ENCODE peak calls at places on chromosomes 1 and 21, in five cellular contexts. I is K562, A is upper lobe of left lung, K is GM12878, X is A549. V is an unnamed sample. For H3K4me1, the result is how much of the 10 kb centered on the place peaks cover.

GRCh38 chr1:154902920-154903566 is 33.0 kb upstream of the KCNN3 start:
- ATAC-seq in I (no peak), A (no peak), K (no peak), X (no peak), V (no peak)

GRCh38 chr21:44093761-44094160 is 13.4 kb upstream of the PWP2 start:
- ATAC-seq in I (no peak), A (no peak), K (no peak), X (no peak), V (no peak)

GRCh38 chr1:107762751-107763390 is 202.1 kb downstream of the VAV3 start:
- ATAC-seq in I (no peak), A (no peak), K (no peak), X (no peak), V (no peak)

GRCh38 chr1:43337588-43337987 is at the start of gene MPL:
- ATAC-seq in I (no peak), A (no peak), K (no peak), X (no peak), V (no peak)

GRCh38 chr1:165161130-165161529 is 195.4 kb downstream of the LMX1A start:
- ATAC-seq in I (no peak), A (no peak), K (no peak), X (no peak), V (no peak)

GRCh38 chr1:2084306-2084705 is 34.1 kb downstream of the PRKCZ start:
- ATAC-seq in I (no peak), A (no peak), K (no peak), X (no peak), V (no peak)

GRCh38 chr1:29171089-29171488 is 10.6 kb downstream of the SRSF4 start:
- ATAC-seq in I (peak), A (no peak), K (peak), X (no peak), V (no peak)

GRCh38 chr1:234589854-234590620 is 19.9 kb downstream of the IRF2BP2 start:
- ATAC-seq in I (no peak), A (no peak), K (no peak), X (no peak), V (peak)

GRCh38 chr1:112319371-112320034 is 76.5 kb upstream of the CTTNBP2NL start:
- ATAC-seq in I (peak), A (no peak), K (no peak), X (no peak), V (no peak)

GRCh38 chr1:227899141-227899819 is 48.5 kb downstream of the WNT9A start:
- ATAC-seq in I (no peak), A (no peak), K (no peak), X (peak), V (no peak)

GRCh38 chr1:197985340-197985739 is 68.2 kb downstream of the LHX9 start:
- ATAC-seq in I (peak), A (no peak), K (no peak), X (no peak), V (no peak)

GRCh38 chr1:205714190-205714905 is 34.0 kb upstream of the SLC45A3 start:
- ATAC-seq in I (no peak), A (no peak), K (no peak), X (no peak), V (no peak)

GRCh38 chr1:82464362-82464931 is 663.7 kb downstream of the ADGRL2 start:
- ATAC-seq in I (no peak), A (peak), K (no peak), X (no peak), V (no peak)

GRCh38 chr1:203038217-203038741 is 12.0 kb downstream of the PPFIA4 start:
- ATAC-seq in I (no peak), A (no peak), K (peak), X (peak), V (peak)

GRCh38 chr1:169604781-169605560 is 18.7 kb upstream of the F5 start:
- ATAC-seq in I (no peak), A (peak), K (peak), X (no peak), V (no peak)

GRCh38 chr1:185813401-185813979 is 79.3 kb downstream of the HMCN1 start:
- ATAC-seq in I (peak), A (no peak), K (peak), X (peak), V (no peak)

GRCh38 chr1:212482006-212482351 is 49.3 kb downstream of the NENF start:
- ATAC-seq in I (no peak), A (no peak), K (no peak), X (no peak), V (no peak)

GRCh38 chr1:10304295-10304694 is 93.9 kb downstream of the KIF1B start:
- ATAC-seq in I (no peak), A (no peak), K (no peak), X (no peak), V (no peak)

GRCh38 chr1:183689770-183690204 is 36.7 kb upstream of the APOBEC4 start:
- ATAC-seq in I (no peak), A (no peak), K (peak), X (no peak), V (no peak)

GRCh38 chr1:11749203-11749689 is 12.7 kb upstream of the C1orf167 start:
- ATAC-seq in I (peak), A (peak), K (peak), X (peak), V (peak)

GRCh38 chr1:219582310-219582709 is 30.6 kb downstream of the ZC3H11B start:
- ATAC-seq in I (no peak), A (no peak), K (peak), X (no peak), V (no peak)

GRCh38 chr1:53090227-53091147 is 28.5 kb downstream of the PODN start:
- ATAC-seq in I (peak), A (no peak), K (no peak), X (no peak), V (no peak)

GRCh38 chr21:16309250-16309971 is 579.6 kb downstream of the USP25 start:
- ATAC-seq in I (no peak), A (no peak), K (peak), X (no peak), V (no peak)

GRCh38 chr1:205729945-205730610 is 19.9 kb downstream of the NUCKS1 start:
- ATAC-seq in I (no peak), A (no peak), K (no peak), X (no peak), V (no peak)

GRCh38 chr1:151281969-151282882 is at the start of gene ZNF687:
- ATAC-seq in I (peak), A (peak), K (peak), X (peak), V (peak)

GRCh38 chr1:226904772-226905171 is 34.4 kb downstream of the PSEN2 start:
- ATAC-seq in I (no peak), A (no peak), K (no peak), X (no peak), V (no peak)

GRCh38 chr1:77430966-77431735 is 149.3 kb downstream of the AK5 start:
- ATAC-seq in I (no peak), A (no peak), K (no peak), X (no peak), V (no peak)

GRCh38 chr21:46295177-46295711 is 9.1 kb downstream of the YBEY start:
- ATAC-seq in I (peak), A (peak), K (peak), X (peak), V (no peak)

GRCh38 chr1:162697140-162697895 is 65.1 kb downstream of the DDR2 start:
- ATAC-seq in I (no peak), A (no peak), K (peak), X (no peak), V (no peak)

GRCh38 chr1:157566484-157567300 is 14.4 kb upstream of the FCRL5 start:
- ATAC-seq in I (no peak), A (no peak), K (peak), X (no peak), V (no peak)
- TF ChIP-seq CTCF in I (no peak), A (no peak), K (no peak), X (no peak), V (no peak)

GRCh38 chr1:214496126-214496525 is 55.3 kb downstream of the PTPN14 start:
- ATAC-seq in I (no peak), A (no peak), K (no peak), X (no peak), V (no peak)

GRCh38 chr1:214492405-214493075 is 58.9 kb downstream of the PTPN14 start:
- ATAC-seq in I (no peak), A (no peak), K (no peak), X (no peak), V (peak)

GRCh38 chr1:214491468-214492120 is 59.8 kb downstream of the PTPN14 start:
- ATAC-seq in I (no peak), A (no peak), K (peak), X (peak), V (no peak)

GRCh38 chr1:214494706-214495105 is 56.7 kb downstream of the PTPN14 start:
- ATAC-seq in I (no peak), A (no peak), K (no peak), X (peak), V (no peak)

GRCh38 chr1:214493126-214493796 is 58.1 kb downstream of the PTPN14 start:
- ATAC-seq in I (no peak), A (no peak), K (no peak), X (no peak), V (no peak)
- H3K4me1 ChIP-seq in I (under half), A (under half), K (under half), X (under half), V (under half)

DNA sequence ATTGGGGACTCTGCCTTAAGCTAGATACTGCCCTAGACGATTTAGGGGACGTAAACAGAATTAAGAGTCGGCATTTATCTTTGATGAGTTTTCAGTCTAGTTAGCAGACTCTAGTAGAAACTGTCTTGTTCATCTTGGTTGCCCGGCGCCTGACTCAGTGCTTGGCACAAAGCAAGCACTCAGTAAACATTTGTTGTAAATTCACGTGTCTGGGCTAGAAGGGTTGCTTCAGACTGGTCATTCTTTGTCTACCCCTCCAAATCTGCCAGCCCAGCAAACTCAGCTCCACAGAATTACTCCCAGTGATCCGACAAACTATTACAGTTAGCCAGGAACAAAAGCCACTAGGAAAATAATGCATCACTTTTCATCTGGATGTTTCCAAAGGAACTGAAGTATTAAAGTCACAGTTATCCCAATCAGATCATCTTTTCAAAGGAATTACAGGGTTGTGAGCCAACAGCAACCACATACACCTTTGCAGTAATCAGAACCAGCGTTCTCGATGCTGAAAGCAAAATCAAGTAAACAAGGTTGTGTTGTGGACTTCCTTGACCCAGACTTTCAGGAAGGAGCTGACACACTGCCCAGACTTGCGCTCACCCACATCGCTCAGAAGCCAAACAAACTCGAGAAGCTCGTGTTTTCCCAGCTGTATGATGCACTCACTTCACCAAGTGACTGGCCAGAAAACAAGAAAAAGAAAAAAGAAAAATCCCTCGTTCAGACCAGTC is 66.5 kb upstream of the GADD45A start:
- ATAC-seq in I (peak), A (peak), K (no peak), X (peak), V (peak)
- TF ChIP-seq EP300 in I (no peak), A (no peak), K (no peak), X (no peak), V (no peak)

GRCh38 chr1:55010887-55011217 is 12.1 kb downstream of the BSND start:
- ATAC-seq in I (peak), A (no peak), K (peak), X (no peak), V (no peak)
- TF ChIP-seq CTCF in I (peak), A (no peak), K (peak), X (no peak), V (no peak)

GRCh38 chr1:33330906-33331305 is 10.0 kb upstream of the A3GALT2 start:
- ATAC-seq in I (no peak), A (no peak), K (no peak), X (no peak), V (no peak)

GRCh38 chr1:33328817-33329216 is 7.9 kb upstream of the A3GALT2 start:
- ATAC-seq in I (no peak), A (no peak), K (no peak), X (no peak), V (no peak)

GRCh38 chr1:33329600-33330305 is 8.9 kb upstream of the A3GALT2 start:
- ATAC-seq in I (no peak), A (no peak), K (no peak), X (no peak), V (no peak)

GRCh38 chr1:33331444-33332356 is 10.8 kb upstream of the A3GALT2 start:
- ATAC-seq in I (no peak), A (no peak), K (no peak), X (no peak), V (no peak)

DNA sequence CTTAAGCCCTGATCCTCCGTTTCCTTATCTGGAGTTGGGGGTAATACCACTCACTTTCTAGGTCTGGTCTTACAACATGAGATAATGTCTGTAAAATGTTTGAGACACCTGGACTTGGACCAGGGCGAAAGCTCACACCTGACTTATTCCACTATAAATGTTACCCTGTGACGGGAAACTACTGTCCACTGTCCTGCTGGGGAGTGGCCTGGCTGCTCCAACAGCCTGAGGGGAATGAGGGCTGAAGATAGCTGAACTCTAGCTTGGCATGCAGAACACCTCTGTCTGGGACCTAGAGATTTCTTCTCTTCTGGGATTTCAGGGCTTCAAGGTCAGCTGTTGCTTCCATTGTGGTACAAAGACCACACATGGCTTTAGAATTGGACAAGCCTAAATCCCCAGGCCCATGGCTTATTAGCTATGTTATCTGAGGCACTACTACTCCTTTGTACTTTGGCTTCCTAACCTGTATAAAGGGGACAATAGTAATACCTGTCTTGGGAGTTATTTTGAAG is 9.5 kb upstream of the A3GALT2 start:
- ATAC-seq in I (no peak), A (no peak), K (no peak), X (no peak), V (no peak)
- H3K4me1 ChIP-seq in I (under half), A (half or more), K (under half), X (under half), V (under half)

GRCh38 chr1:66623812-66624211 is 89.9 kb downstream of the SGIP1 start:
- ATAC-seq in I (no peak), A (no peak), K (no peak), X (no peak), V (no peak)
- TF ChIP-seq EP300 in I (no peak), A (no peak), K (no peak), X (no peak), V (no peak)

GRCh38 chr21:42073140-42074099 is 2.3 kb downstream of the UMODL1 start:
- ATAC-seq in I (no peak), A (no peak), K (no peak), X (no peak), V (no peak)
- TF ChIP-seq CTCF in I (no peak), A (no peak), K (no peak), X (no peak), V (no peak)

V was measured in gastroesophageal sphincter.